ENCODE peak calls at places on chromosome 18, in four cellular contexts. K is Calu3, F is cardiac muscle cell, I is lower leg skin. L is an unnamed sample.

GRCh38 chr18:46815661-46816060 is 58.8 kb upstream of the ST8SIA5 start:
- DNase-seq in K (no peak), F (no peak), I (no peak), L (no peak)

GRCh38 chr18:44079602-44080001 is 601.1 kb upstream of the SETBP1 start:
- DNase-seq in K (peak; percentile 35), F (no peak), I (no peak), L (no peak)

GRCh38 chr18:10015941-10016819 is 102.4 kb downstream of the VAPA start:
- DNase-seq in K (peak; percentile 27), F (peak; percentile 77), I (no peak), L (no peak)

GRCh38 chr18:79867666-79868065 is 69.9 kb downstream of the KCNG2 start:
- DNase-seq in K (no peak), F (no peak), I (peak; percentile 81), L (no peak)

GRCh38 chr18:70372450-70373061 is 83.7 kb downstream of the SOCS6 start:
- DNase-seq in K (no peak), F (no peak), I (no peak), L (no peak)

GRCh38 chr18:39660141-39660540 is 2094.5 kb upstream of the CELF4 start:
- DNase-seq in K (no peak), F (no peak), I (no peak), L (no peak)

GRCh38 chr18:13625355-13625754 is 101.0 kb downstream of the FAM210A start:
- DNase-seq in K (no peak), F (no peak), I (no peak), L (no peak)

GRCh38 chr18:76401496-76401895 is 93.5 kb downstream of the ZNF516 start:
- DNase-seq in K (no peak), F (no peak), I (no peak), L (no peak)

GRCh38 chr18:68791801-68792200 is 6.1 kb upstream of the CCDC102B start:
- DNase-seq in K (no peak), F (no peak), I (no peak), L (no peak)

GRCh38 chr18:79770501-79770815 is 27.3 kb upstream of the KCNG2 start:
- DNase-seq in K (no peak), F (no peak), I (peak; percentile 42), L (no peak)

GRCh38 chr18:5370332-5370731 is 74.8 kb upstream of the ZBTB14 start:
- DNase-seq in K (no peak), F (peak; percentile 58), I (no peak), L (peak; percentile 12)

GRCh38 chr18:36786686-36787085 is 42.1 kb downstream of the TPGS2 start:
- DNase-seq in K (no peak), F (no peak), I (peak; percentile 90), L (no peak)

GRCh38 chr18:9968081-9968848 is 54.4 kb downstream of the VAPA start:
- DNase-seq in K (no peak), F (no peak), I (no peak), L (no peak)

GRCh38 chr18:77000527-77000926 is 132.1 kb downstream of the MBP start:
- DNase-seq in K (peak; percentile 82), F (peak; percentile 58), I (peak; percentile 94), L (peak; percentile 68)

GRCh38 chr18:24651472-24651871 is 191.0 kb downstream of the HRH4 start:
- DNase-seq in K (no peak), F (no peak), I (no peak), L (no peak)

GRCh38 chr18:4060427-4061281 is 394.5 kb downstream of the DLGAP1 start:
- DNase-seq in K (no peak), F (no peak), I (no peak), L (no peak)

DNA sequence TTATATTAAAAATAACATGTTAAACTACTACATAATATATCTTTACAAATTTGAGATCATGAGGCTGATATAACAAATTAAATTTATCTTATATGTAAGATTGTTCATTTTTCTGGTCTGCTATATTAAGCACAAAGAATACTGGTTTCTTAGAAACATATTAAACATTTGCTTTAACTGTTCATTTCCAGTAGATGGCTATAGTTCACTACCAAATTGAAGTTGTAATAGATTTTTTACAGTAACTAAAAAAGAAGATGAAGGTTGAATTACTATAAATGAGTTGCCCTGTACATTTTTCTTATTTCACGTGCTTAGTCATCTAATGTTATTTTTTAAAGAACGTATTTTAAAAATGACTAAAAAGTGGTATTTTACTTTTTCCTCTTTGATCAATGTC is 57.0 kb downstream of the ZNF407 start:
- DNase-seq in K (no peak), F (no peak), I (no peak), L (no peak)
- TF ChIP-seq CTCF in K (no peak), F (peak; percentile 35), I (no peak), L (no peak)

GRCh38 chr18:7567487-7568425 is 640 bp downstream of the PTPRM start:
- DNase-seq in K (peak; percentile 59), F (peak; percentile 75), I (peak; percentile 92), L (peak; percentile 59)
- TF ChIP-seq CTCF in K (peak; percentile 12), F (no peak), I (no peak), L (no peak)

GRCh38 chr18:7447629-7448028 is 119.5 kb upstream of the PTPRM start:
- DNase-seq in K (no peak), F (no peak), I (no peak), L (no peak)

GRCh38 chr18:7457276-7457675 is 109.8 kb upstream of the PTPRM start:
- DNase-seq in K (no peak), F (no peak), I (no peak), L (no peak)

GRCh38 chr18:7454429-7454828 is 112.7 kb upstream of the PTPRM start:
- DNase-seq in K (no peak), F (no peak), I (no peak), L (no peak)

GRCh38 chr18:7452331-7452730 is 114.8 kb upstream of the PTPRM start:
- DNase-seq in K (peak; percentile 62), F (peak; percentile 68), I (no peak), L (peak; percentile 52)
- TF ChIP-seq CTCF in K (peak; percentile 79), F (peak; percentile 83), I (no peak), L (peak; percentile 59)

GRCh38 chr18:63741769-63742168 is 33.4 kb upstream of the SERPINB7 start:
- DNase-seq in K (no peak), F (no peak), I (no peak), L (no peak)
- TF ChIP-seq CTCF in K (peak; percentile 36), F (peak; percentile 20), I (no peak), L (no peak)

DNA sequence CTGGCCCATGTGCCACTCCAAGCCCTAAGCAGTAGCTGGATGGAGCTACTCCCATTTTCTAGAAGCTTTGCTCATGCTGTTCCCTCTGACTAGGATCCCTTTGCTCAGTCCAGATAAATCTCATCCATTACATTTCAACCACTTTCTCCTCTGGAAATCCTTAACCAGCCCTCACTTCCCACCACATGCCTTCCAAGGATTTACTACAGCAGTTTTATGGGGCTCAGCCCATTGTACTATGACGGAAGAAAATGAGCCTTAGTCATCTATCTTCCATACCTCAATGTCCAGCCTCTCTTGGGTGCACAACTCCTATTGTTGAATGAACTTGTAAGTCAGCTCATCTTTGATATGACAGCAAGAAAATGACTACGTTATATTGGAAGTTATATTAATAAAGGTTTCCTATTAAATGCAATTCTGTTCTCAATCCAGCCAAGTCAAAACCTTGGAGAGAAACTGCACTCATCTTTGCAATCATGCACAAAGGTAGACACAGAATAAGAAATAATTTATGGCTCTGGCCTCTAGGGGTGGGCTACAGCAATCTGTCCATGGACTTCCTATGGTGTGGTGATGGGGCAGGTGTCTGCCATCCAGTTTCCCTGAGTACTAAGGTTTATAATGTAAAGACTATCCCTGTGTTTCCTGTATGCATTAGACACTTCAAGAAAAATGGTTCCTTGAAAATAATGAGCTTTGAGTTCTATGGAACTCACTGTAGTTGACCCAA is 3.4 kb downstream of the B4GALT6 start:
- DNase-seq in K (no peak), F (no peak), I (no peak), L (no peak)
- TF ChIP-seq CTCF in K (no peak), F (peak; percentile 35), I (no peak), L (no peak)

GRCh38 chr18:73939391-73939790 is 208.2 kb downstream of the FBXO15 start:
- DNase-seq in K (no peak), F (no peak), I (no peak), L (no peak)

DNA sequence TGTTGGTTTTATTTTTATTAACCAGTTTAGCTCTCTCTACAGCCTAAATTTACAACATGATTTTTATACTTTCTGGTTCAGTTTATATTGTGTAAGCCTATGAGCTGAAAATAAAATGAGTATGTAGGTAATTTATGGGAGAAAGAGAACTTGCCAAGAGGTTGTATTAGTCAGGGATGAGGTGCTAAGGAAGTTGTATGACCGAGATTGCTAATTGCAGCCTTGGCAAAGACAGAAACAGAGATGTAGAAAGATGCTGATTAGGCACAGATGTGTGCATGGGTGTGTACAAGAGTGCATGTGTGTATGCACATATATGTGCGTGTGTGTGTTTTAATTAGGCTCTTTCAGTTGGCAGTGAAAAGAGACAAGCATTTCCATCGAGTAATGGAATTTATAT is 214.0 kb downstream of the FBXO15 start:
- DNase-seq in K (no peak), F (no peak), I (no peak), L (no peak)
- TF ChIP-seq CTCF in K (no peak), F (no peak), I (no peak), L (no peak)

DNA sequence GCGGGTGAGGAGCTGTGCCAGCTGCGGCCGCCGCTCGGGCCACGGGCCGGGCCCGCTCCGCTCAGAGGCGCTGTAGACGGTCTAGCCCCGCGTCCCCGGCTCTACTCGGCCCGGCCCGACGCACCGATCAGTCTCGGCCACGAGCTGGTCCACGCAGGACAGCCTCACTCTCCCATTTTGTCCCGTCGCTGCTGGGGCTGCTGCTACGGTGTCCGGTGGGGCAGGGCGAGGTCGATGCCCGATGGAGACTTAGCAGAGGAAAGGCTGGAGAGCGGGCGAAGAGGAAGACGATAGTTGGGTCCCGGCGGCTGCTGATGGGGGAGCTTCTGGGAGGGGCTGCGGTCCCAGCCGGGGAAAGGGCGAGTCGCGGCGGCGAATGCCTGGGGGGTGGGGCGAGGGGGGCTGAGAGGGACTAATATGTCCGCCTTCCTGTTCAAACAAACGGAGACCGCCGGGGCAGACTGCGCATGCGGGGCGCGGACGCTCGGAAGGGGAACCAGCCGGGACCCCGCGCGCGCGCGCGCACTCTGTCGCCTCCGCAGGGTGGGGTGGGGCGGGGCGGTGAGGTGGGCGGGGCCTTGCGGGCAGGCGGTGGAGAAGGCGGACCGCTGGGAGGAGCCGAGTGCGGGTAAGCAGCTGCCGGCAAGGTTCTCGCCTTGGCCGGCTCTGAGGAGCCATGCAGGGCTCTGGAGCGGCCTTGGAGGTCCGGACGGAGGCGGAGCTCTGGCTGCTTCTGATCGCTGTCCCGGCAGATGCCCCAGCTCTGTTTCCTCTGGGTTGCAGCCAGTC is at the start of gene ROCK1:
- DNase-seq in K (peak; percentile 97), F (peak; percentile 98), I (peak; percentile 100), L (peak; percentile 99)
- TF ChIP-seq CTCF in K (no peak), F (no peak), I (no peak), L (no peak)

GRCh38 chr18:41096504-41096903 is 858.5 kb upstream of the PIK3C3 start:
- DNase-seq in K (no peak), F (peak; percentile 61), I (no peak), L (no peak)
- TF ChIP-seq CTCF in K (no peak), F (peak; percentile 37), I (no peak), L (no peak)

GRCh38 chr18:34077599-34077998 is 147.1 kb downstream of the NOL4 start:
- DNase-seq in K (no peak), F (no peak), I (no peak), L (no peak)
- TF ChIP-seq CTCF in K (peak; percentile 23), F (no peak), I (no peak), L (no peak)

L was measured in nephron progenitor cell.